ENCODE peak calls at places on chromosomes 12 and 14, in five cellular contexts. O is A549, X is cardiac fibroblast, C is adipocyte, N is choroid plexus epithelial cell. Y is an unnamed sample.
A peak's percentile ranks its signal among the peaks of the same experiment; 100 is the strongest.

GRCh38 chr14:96501383-96501745 is 818 bp upstream of the PAPOLA start:
- DNase-seq in O (no peak), X (no peak), C (no peak), N (peak; percentile 2), Y (no peak)

GRCh38 chr12:123445388-123446344 is 9.2 kb upstream of the RILPL2 start:
- DNase-seq in O (peak; percentile 56), X (peak; percentile 94), C (peak; percentile 95), N (peak; percentile 61), Y (peak; percentile 92)

GRCh38 chr12:106342397-106343212 is 14.9 kb upstream of the POLR3B start:
- DNase-seq in O (peak; percentile 44), X (peak; percentile 84), C (peak; percentile 90), N (peak; percentile 67), Y (peak; percentile 74)

GRCh38 chr12:12560587-12561304 is 1.9 kb downstream of the DUSP16 start:
- DNase-seq in O (peak; percentile 83), X (peak; percentile 64), C (peak; percentile 67), N (peak; percentile 76), Y (no peak)

GRCh38 chr12:9615420-9616135 is 7.9 kb upstream of the KLRB1 start:
- DNase-seq in O (no peak), X (no peak), C (no peak), N (no peak), Y (no peak)

GRCh38 chr14:54572316-54572715 is 5.4 kb downstream of the SAMD4A start:
- DNase-seq in O (peak; percentile 68), X (no peak), C (peak; percentile 18), N (peak; percentile 63), Y (no peak)

GRCh38 chr12:15558915-15559528 is 230.2 kb downstream of the EPS8 start:
- DNase-seq in O (no peak), X (peak; percentile 74), C (no peak), N (peak; percentile 34), Y (peak; percentile 90)

GRCh38 chr14:51302319-51303030 is 62.4 kb downstream of the TMX1 start:
- DNase-seq in O (no peak), X (peak; percentile 42), C (peak; percentile 36), N (peak; percentile 67), Y (no peak)

GRCh38 chr12:55755246-55755645 is 12.3 kb downstream of the GDF11 start:
- DNase-seq in O (no peak), X (no peak), C (no peak), N (no peak), Y (no peak)

GRCh38 chr12:52050116-52050770 is 999 bp upstream of the NR4A1 start:
- DNase-seq in O (no peak), X (peak; percentile 79), C (no peak), N (no peak), Y (no peak)

GRCh38 chr12:132827763-132828703 is 636 bp downstream of the GOLGA3 start:
- DNase-seq in O (peak; percentile 65), X (peak; percentile 74), C (peak; percentile 66), N (peak; percentile 79), Y (peak; percentile 23)

GRCh38 chr14:104689620-104690265 is 325 bp downstream of the INF2 start:
- DNase-seq in O (no peak), X (no peak), C (peak; percentile 53), N (no peak), Y (no peak)

GRCh38 chr12:119679081-119679480 is 11.1 kb downstream of the PRKAB1 start:
- DNase-seq in O (no peak), X (no peak), C (no peak), N (peak; percentile 44), Y (no peak)

GRCh38 chr14:21385170-21385904 is 1.5 kb upstream of the SUPT16H start:
- DNase-seq in O (no peak), X (no peak), C (no peak), N (no peak), Y (no peak)
- H3K4me3 ChIP-seq in O (no peak overlapping the region), X (no peak overlapping the region), C (peak overlapping the region; percentile 98), N (no peak overlapping the region), Y (no peak overlapping the region)

GRCh38 chr14:32104803-32105202 is 27.7 kb downstream of the ARHGAP5 start:
- DNase-seq in O (no peak), X (no peak), C (no peak), N (no peak), Y (no peak)

GRCh38 chr14:32102968-32103367 is 25.9 kb downstream of the ARHGAP5 start:
- DNase-seq in O (no peak), X (no peak), C (peak; percentile 44), N (no peak), Y (no peak)

GRCh38 chr14:32102152-32102787 is 25.2 kb downstream of the ARHGAP5 start:
- DNase-seq in O (no peak), X (no peak), C (no peak), N (no peak), Y (no peak)

GRCh38 chr14:32100175-32100574 is 23.1 kb downstream of the ARHGAP5 start:
- DNase-seq in O (no peak), X (no peak), C (no peak), N (no peak), Y (no peak)

GRCh38 chr14:32104308-32104707 is 27.2 kb downstream of the ARHGAP5 start:
- DNase-seq in O (no peak), X (no peak), C (no peak), N (no peak), Y (no peak)
- H3K4me3 ChIP-seq in O (no peak overlapping the region), X (no peak overlapping the region), C (no peak overlapping the region), N (no peak overlapping the region), Y (no peak overlapping the region)

GRCh38 chr12:71768900-71769299 is 14.2 kb downstream of the RAB21 start:
- DNase-seq in O (no peak), X (no peak), C (no peak), N (no peak), Y (no peak)

GRCh38 chr12:71763682-71764379 is 9.2 kb downstream of the RAB21 start:
- DNase-seq in O (no peak), X (peak; percentile 11), C (no peak), N (peak; percentile 88), Y (no peak)

GRCh38 chr12:71767183-71767582 is 12.5 kb downstream of the RAB21 start:
- DNase-seq in O (no peak), X (no peak), C (no peak), N (no peak), Y (no peak)

GRCh38 chr12:71764587-71765321 is 10.1 kb downstream of the RAB21 start:
- DNase-seq in O (no peak), X (no peak), C (no peak), N (no peak), Y (no peak)

DNA sequence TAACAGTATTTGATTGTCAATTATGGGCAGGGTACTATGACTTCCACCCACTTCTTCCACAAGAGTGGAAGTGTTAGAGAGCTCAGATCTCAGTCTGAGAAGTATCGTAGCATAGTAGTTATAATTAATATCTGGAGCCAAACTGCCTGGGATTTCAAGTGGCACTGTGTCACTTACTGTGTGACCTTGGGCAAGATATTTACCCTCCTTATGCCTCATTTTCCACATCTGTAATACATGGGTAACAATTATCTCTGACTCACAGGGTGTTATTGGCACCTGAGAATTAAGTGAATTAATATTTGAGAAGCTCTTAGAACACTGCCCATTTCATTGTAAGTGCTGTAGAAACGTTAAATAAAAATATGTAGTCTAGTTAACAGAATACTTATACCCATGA is 11.5 kb downstream of the RAB21 start:
- DNase-seq in O (no peak), X (no peak), C (no peak), N (no peak), Y (no peak)
- H3K4me3 ChIP-seq in O (no peak overlapping the region), X (no peak overlapping the region), C (no peak overlapping the region), N (no peak overlapping the region), Y (no peak overlapping the region)

DNA sequence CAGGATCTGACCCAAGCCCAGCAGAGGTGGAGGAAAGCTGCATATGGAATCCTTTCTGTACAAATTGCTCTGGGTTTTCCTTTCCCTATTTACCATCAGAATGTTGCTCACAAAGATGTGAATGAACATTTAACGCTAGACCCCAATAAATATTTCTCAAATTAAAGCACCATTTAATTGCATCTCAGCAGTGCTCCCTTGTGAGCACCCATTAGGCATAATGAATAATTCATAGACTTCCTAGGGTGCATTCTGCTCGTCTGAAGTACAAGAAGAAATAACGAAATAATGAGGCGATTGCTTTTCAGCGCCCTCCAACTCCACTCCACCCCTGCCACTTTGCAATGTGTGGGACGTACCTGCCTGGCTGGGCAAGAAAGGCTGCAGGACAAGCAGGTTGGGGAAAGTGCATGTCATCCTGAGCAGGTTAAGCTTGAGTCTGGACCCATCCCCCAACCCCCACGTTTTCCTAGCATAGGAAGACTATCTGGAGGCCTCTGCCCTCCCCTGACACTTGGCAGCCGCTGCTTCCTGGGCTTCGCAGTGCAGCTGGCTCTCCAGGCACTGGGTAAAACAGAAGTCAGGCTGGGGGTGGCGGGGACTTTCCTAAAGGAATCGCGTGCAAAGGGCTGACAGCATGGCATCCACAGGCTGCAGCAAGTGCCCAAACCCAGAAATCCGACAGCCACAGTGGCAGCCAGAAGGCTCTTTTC is 253.8 kb downstream of the DUSP6 start:
- DNase-seq in O (no peak), X (peak; percentile 26), C (no peak), N (no peak), Y (no peak)
- H3K4me3 ChIP-seq in O (no peak overlapping the region), X (no peak overlapping the region), C (no peak overlapping the region), N (no peak overlapping the region), Y (no peak overlapping the region)

GRCh38 chr12:108126990-108127468 is 2.1 kb upstream of the WSCD2 start:
- DNase-seq in O (no peak), X (no peak), C (no peak), N (no peak), Y (no peak)

GRCh38 chr12:108126212-108126611 is 2.9 kb upstream of the WSCD2 start:
- DNase-seq in O (no peak), X (no peak), C (no peak), N (no peak), Y (no peak)

GRCh38 chr12:108127654-108128053 is 1.4 kb upstream of the WSCD2 start:
- DNase-seq in O (no peak), X (no peak), C (no peak), N (no peak), Y (no peak)

GRCh38 chr12:108129017-108129812 is at the start of gene WSCD2:
- DNase-seq in O (peak; percentile 52), X (no peak), C (peak; percentile 41), N (peak; percentile 19), Y (no peak)

GRCh38 chr12:108128221-108129016 is 669 bp upstream of the WSCD2 start:
- DNase-seq in O (no peak), X (no peak), C (no peak), N (no peak), Y (no peak)
- H3K4me3 ChIP-seq in O (peak overlapping the region; percentile 43), X (no peak overlapping the region), C (no peak overlapping the region), N (no peak overlapping the region), Y (no peak overlapping the region)

DNA sequence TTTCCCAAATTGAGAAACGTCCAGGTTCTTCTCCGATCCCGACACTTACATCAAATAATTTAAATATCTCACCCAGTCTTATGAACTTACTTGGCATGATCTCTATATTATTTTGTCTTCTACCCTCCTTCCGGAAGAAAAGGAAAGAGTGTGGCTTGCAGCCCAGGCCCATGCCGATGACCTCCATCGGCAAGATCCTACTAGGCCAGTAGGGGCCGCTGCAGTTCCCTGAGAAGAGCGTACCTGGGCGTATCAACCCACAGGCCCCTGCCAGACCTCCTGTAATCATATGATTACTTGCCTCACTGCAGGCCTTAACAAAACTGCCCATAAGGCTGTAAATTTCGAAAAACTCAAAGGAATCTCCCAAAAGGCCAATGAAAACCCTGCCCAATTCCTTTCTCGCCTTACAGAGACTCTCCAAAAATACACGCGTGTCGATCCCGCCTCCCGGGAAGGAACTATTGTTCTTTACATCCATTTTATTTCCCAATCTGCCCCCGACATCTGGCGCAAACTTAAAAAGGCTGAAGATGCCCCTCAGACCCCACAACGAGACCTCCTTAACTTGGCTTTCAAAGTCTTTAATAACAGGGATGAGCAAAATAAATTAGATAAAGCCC is 69.6 kb downstream of the MOK start:
- DNase-seq in O (peak; percentile 85), X (peak; percentile 95), C (peak; percentile 91), N (peak; percentile 96), Y (peak; percentile 28)
- H3K4me3 ChIP-seq in O (no peak overlapping the region), X (peak overlapping the region; percentile 56), C (peak overlapping the region; percentile 73), N (peak overlapping the region; percentile 35), Y (no peak overlapping the region)